ENCODE peak calls at places on chromosomes 1 and 21, in five cellular contexts. W, D, P, X and R are unnamed samples.

GRCh38 chr1:207826557-207827487 is 75.0 kb downstream of the CD46 start:
- DNase-seq in W (no peak), D (no peak), P (no peak), X (no peak), R (peak; percentile 40)

GRCh38 chr21:29182674-29183073 is 52.2 kb downstream of the MAP3K7CL start:
- DNase-seq in W (peak; percentile 36), D (no peak), P (no peak), X (no peak), R (peak; percentile 29)

GRCh38 chr1:245008761-245009160 is 144.4 kb upstream of the HNRNPU start:
- DNase-seq in W (no peak), D (no peak), P (no peak), X (no peak), R (no peak)

GRCh38 chr1:145991799-145992412 is 4.5 kb downstream of the TXNIP start:
- DNase-seq in W (no peak), D (no peak), P (no peak), X (no peak), R (no peak)

GRCh38 chr1:172344444-172344843 is 76.0 kb upstream of the C1orf105 start:
- DNase-seq in W (no peak), D (no peak), P (no peak), X (no peak), R (no peak)

GRCh38 chr1:175072131-175072941 is 4.7 kb downstream of the TNN start:
- DNase-seq in W (peak; percentile 74), D (no peak), P (no peak), X (no peak), R (no peak)

GRCh38 chr1:61192666-61193325 is 110.4 kb downstream of the NFIA start:
- DNase-seq in W (no peak), D (no peak), P (no peak), X (no peak), R (no peak)

GRCh38 chr1:91866425-91866824 is 19.5 kb downstream of the TGFBR3 start:
- DNase-seq in W (no peak), D (no peak), P (no peak), X (no peak), R (no peak)

GRCh38 chr1:148357037-148357436 is 126.1 kb downstream of the PPIAL4G start:
- DNase-seq in W (no peak), D (no peak), P (no peak), X (no peak), R (no peak)

GRCh38 chr1:54378884-54379445 is 27.2 kb downstream of the SSBP3 start:
- DNase-seq in W (no peak), D (no peak), P (no peak), X (no peak), R (no peak)

GRCh38 chr1:172449012-172449584 is 5.2 kb upstream of the PIGC start:
- DNase-seq in W (no peak), D (no peak), P (no peak), X (no peak), R (peak; percentile 85)

GRCh38 chr1:30758785-30759380 is 1.3 kb upstream of the LAPTM5 start:
- DNase-seq in W (no peak), D (peak; percentile 91), P (peak; percentile 85), X (no peak), R (peak; percentile 25)

GRCh38 chr1:78176448-78176847 is 130.7 kb downstream of the GIPC2 start:
- DNase-seq in W (peak; percentile 91), D (no peak), P (no peak), X (no peak), R (no peak)

GRCh38 chr1:58904299-58905125 is 120.7 kb upstream of the JUN start:
- DNase-seq in W (no peak), D (no peak), P (no peak), X (no peak), R (no peak)

GRCh38 chr1:2856076-2856390 is 54.5 kb upstream of the TTC34 start:
- DNase-seq in W (no peak), D (no peak), P (no peak), X (no peak), R (no peak)

GRCh38 chr1:231625975-231626534 is 535 bp upstream of the DISC1 start:
- DNase-seq in W (no peak), D (no peak), P (no peak), X (no peak), R (peak; percentile 16)

GRCh38 chr1:3822421-3822820 is 26.1 kb upstream of the LRRC47 start:
- DNase-seq in W (no peak), D (peak; percentile 55), P (no peak), X (no peak), R (no peak)

GRCh38 chr1:65425697-65426096 is 5.2 kb downstream of the LEPR start:
- DNase-seq in W (peak; percentile 74), D (no peak), P (no peak), X (no peak), R (peak; percentile 49)

GRCh38 chr1:8152731-8153702 is 126.9 kb upstream of the ERRFI1 start:
- DNase-seq in W (no peak), D (no peak), P (no peak), X (no peak), R (peak; percentile 27)

GRCh38 chr21:35377505-35378090 is 328.5 kb upstream of the RUNX1 start:
- DNase-seq in W (no peak), D (no peak), P (no peak), X (no peak), R (no peak)

GRCh38 chr21:35373998-35374397 is 324.9 kb upstream of the RUNX1 start:
- DNase-seq in W (no peak), D (no peak), P (no peak), X (no peak), R (no peak)

GRCh38 chr21:35375115-35375514 is 326.0 kb upstream of the RUNX1 start:
- DNase-seq in W (peak; percentile 82), D (no peak), P (no peak), X (no peak), R (no peak)

GRCh38 chr21:35378881-35379280 is 329.8 kb upstream of the RUNX1 start:
- DNase-seq in W (no peak), D (no peak), P (no peak), X (no peak), R (no peak)

GRCh38 chr21:35376406-35377135 is 327.5 kb upstream of the RUNX1 start:
- DNase-seq in W (no peak), D (no peak), P (no peak), X (no peak), R (no peak)
- H3K27ac ChIP-seq in W (no peak overlapping the region), D (no peak overlapping the region), P (no peak overlapping the region), X (no peak overlapping the region), R (no peak overlapping the region)

GRCh38 chr1:150221552-150221951 is 14.4 kb downstream of the ANP32E start:
- DNase-seq in W (peak; percentile 46), D (no peak), P (no peak), X (peak; percentile 35), R (peak; percentile 44)
- TF ChIP-seq RCOR1 in W (no peak), D (no peak), P (no peak), X (no peak), R (no peak)

GRCh38 chr21:45256912-45257672 is 30.6 kb downstream of the POFUT2 start:
- DNase-seq in W (no peak), D (peak; percentile 90), P (no peak), X (peak; percentile 68), R (no peak)

GRCh38 chr21:45254557-45254930 is 33.2 kb downstream of the POFUT2 start:
- DNase-seq in W (no peak), D (no peak), P (no peak), X (no peak), R (no peak)

GRCh38 chr21:45257673-45258341 is 29.9 kb downstream of the POFUT2 start:
- DNase-seq in W (no peak), D (no peak), P (no peak), X (peak; percentile 32), R (no peak)

GRCh38 chr21:45255381-45256020 is 32.2 kb downstream of the POFUT2 start:
- DNase-seq in W (no peak), D (peak; percentile 64), P (no peak), X (peak; percentile 25), R (no peak)

GRCh38 chr21:45256021-45256911 is 31.4 kb downstream of the POFUT2 start:
- DNase-seq in W (no peak), D (no peak), P (no peak), X (peak; percentile 57), R (no peak)
- H3K27ac ChIP-seq in W (no peak overlapping the region), D (peak overlapping the region; percentile 8), P (no peak overlapping the region), X (no peak overlapping the region), R (no peak overlapping the region)

GRCh38 chr1:49102752-49103151 is 326.1 kb upstream of the BEND5 start:
- DNase-seq in W (no peak), D (no peak), P (no peak), X (no peak), R (no peak)
- TF ChIP-seq RCOR1 in W (no peak), D (no peak), P (no peak), X (no peak), R (no peak)